ENCODE peak calls at places on chromosomes 3 and 15, in six cellular contexts. Y is adrenal gland, T is fibroblast of lung, N is ovary, I is left lung, Q is cardiac muscle cell. B is an unnamed sample.

GRCh38 chr15:36658905-36659304 is 79.5 kb downstream of the CDIN1 start:
- DNase-seq in Y (no peak), T (no peak), N (no peak), I (no peak), Q (no peak), B (no peak)

GRCh38 chr3:152399374-152399773 is 130.6 kb downstream of the MBNL1 start:
- DNase-seq in Y (no peak), T (peak; percentile 61), N (no peak), I (no peak), Q (peak; percentile 60), B (no peak)

GRCh38 chr3:16178628-16178988 is 4.1 kb downstream of the GALNT15 start:
- DNase-seq in Y (no peak), T (no peak), N (no peak), I (no peak), Q (no peak), B (no peak)

GRCh38 chr3:137259709-137260108 is 301.9 kb downstream of the IL20RB start:
- DNase-seq in Y (no peak), T (no peak), N (peak; percentile 23), I (no peak), Q (no peak), B (no peak)

GRCh38 chr15:68290715-68291114 is 13.2 kb downstream of the FEM1B start:
- DNase-seq in Y (no peak), T (no peak), N (no peak), I (no peak), Q (no peak), B (no peak)

GRCh38 chr3:183275418-183275817 is 22.4 kb downstream of the B3GNT5 start:
- DNase-seq in Y (no peak), T (peak; percentile 96), N (no peak), I (no peak), Q (peak; percentile 85), B (no peak)

GRCh38 chr3:160758929-160759577 is 3.0 kb downstream of the PPM1L start:
- DNase-seq in Y (no peak), T (no peak), N (no peak), I (no peak), Q (no peak), B (no peak)

GRCh38 chr15:71662306-71662705 is 148.0 kb upstream of the NR2E3 start:
- DNase-seq in Y (no peak), T (no peak), N (no peak), I (no peak), Q (no peak), B (no peak)

GRCh38 chr3:112814256-112814655 is 32.4 kb downstream of the CD200R1L start:
- DNase-seq in Y (no peak), T (peak; percentile 90), N (no peak), I (no peak), Q (peak; percentile 91), B (no peak)

GRCh38 chr15:77840962-77841361 is 208.2 kb upstream of the LINGO1 start:
- DNase-seq in Y (no peak), T (peak; percentile 56), N (no peak), I (no peak), Q (peak; percentile 77), B (peak; percentile 34)

GRCh38 chr3:43960448-43960840 is 269.7 kb downstream of the ABHD5 start:
- DNase-seq in Y (no peak), T (peak; percentile 23), N (no peak), I (no peak), Q (peak; percentile 38), B (no peak)

GRCh38 chr3:33722626-33723370 is 4.7 kb upstream of the CLASP2 start:
- DNase-seq in Y (no peak), T (peak; percentile 42), N (no peak), I (no peak), Q (peak; percentile 57), B (no peak)

GRCh38 chr3:71064288-71064975 is 519.1 kb downstream of the FOXP1 start:
- DNase-seq in Y (peak; percentile 37), T (peak; percentile 87), N (peak; percentile 60), I (peak; percentile 88), Q (peak; percentile 76), B (peak; percentile 62)

GRCh38 chr3:24929521-24929920 is 434.9 kb upstream of the THRB start:
- DNase-seq in Y (no peak), T (no peak), N (no peak), I (no peak), Q (no peak), B (no peak)

GRCh38 chr3:160941885-160942494 is 163.2 kb downstream of the B3GALNT1 start:
- DNase-seq in Y (peak; percentile 81), T (peak; percentile 77), N (peak; percentile 25), I (no peak), Q (peak; percentile 82), B (no peak)

GRCh38 chr15:66836476-66837030 is 134.5 kb downstream of the SMAD6 start:
- DNase-seq in Y (no peak), T (no peak), N (no peak), I (no peak), Q (no peak), B (peak; percentile 8)

GRCh38 chr15:67832965-67833503 is 6.8 kb downstream of the RNU6-1 start:
- DNase-seq in Y (no peak), T (no peak), N (no peak), I (no peak), Q (no peak), B (no peak)

GRCh38 chr3:125055165-125055912 is 458 bp downstream of the HEG1 start:
- DNase-seq in Y (peak; percentile 64), T (no peak), N (peak; percentile 55), I (no peak), Q (peak; percentile 29), B (no peak)

GRCh38 chr3:125052671-125053303 is 3.0 kb downstream of the HEG1 start:
- DNase-seq in Y (no peak), T (peak; percentile 77), N (no peak), I (no peak), Q (peak; percentile 81), B (no peak)

GRCh38 chr3:125054436-125055164 is 1.2 kb downstream of the HEG1 start:
- DNase-seq in Y (no peak), T (peak; percentile 80), N (no peak), I (no peak), Q (peak; percentile 68), B (no peak)

GRCh38 chr3:125051715-125052581 is 3.8 kb downstream of the HEG1 start:
- DNase-seq in Y (no peak), T (peak; percentile 71), N (peak; percentile 41), I (no peak), Q (peak; percentile 79), B (no peak)

GRCh38 chr3:125053304-125053699 is 2.5 kb downstream of the HEG1 start:
- DNase-seq in Y (no peak), T (no peak), N (no peak), I (no peak), Q (no peak), B (no peak)
- H3K27ac ChIP-seq in Y (peak overlapping the region; percentile 98), T (peak overlapping the region; percentile 87), N (no peak overlapping the region), I (peak overlapping the region; percentile 87), Q (peak overlapping the region; percentile 83), B (peak overlapping the region; percentile 88)

DNA sequence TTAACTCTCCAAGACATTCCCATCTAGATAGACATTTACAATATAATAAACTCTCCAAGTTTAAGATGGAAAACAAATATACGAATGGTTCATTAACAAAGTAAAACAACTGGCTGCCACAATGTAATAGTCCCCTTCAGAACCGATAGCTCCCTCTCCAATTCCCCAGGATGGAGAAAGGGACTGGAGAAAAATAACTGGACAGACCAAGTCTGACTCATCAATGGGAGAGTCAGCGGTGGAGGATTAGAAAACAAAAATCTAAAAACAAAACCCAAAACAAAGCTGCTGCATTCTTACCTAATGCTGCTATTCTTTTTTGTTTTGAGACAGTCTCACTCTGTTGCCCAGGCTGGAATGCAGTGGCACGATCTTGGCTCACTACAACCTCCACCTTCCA is 468.1 kb downstream of the SHQ1 start:
- DNase-seq in Y (no peak), T (peak; percentile 41), N (no peak), I (no peak), Q (peak; percentile 50), B (no peak)
- H3K27me3 ChIP-seq in Y (no peaks in the 10 kb centered on the region), T (no peaks in the 10 kb centered on the region), N (no peaks in the 10 kb centered on the region), I (no peaks in the 10 kb centered on the region), Q (no peaks in the 10 kb centered on the region), B (no peaks in the 10 kb centered on the region)

GRCh38 chr3:184381261-184382224 is 1.7 kb downstream of the CHRD start:
- DNase-seq in Y (no peak), T (no peak), N (no peak), I (peak; percentile 80), Q (no peak), B (no peak)
- H3K4me3 ChIP-seq in Y (no peak overlapping the region), T (no peak overlapping the region), N (peak overlapping the region; percentile 67), I (peak overlapping the region; percentile 31), Q (no peak overlapping the region), B (peak overlapping the region; percentile 53)

GRCh38 chr3:54515439-54516213 is 393.3 kb downstream of the CACNA2D3 start:
- DNase-seq in Y (no peak), T (no peak), N (no peak), I (no peak), Q (no peak), B (no peak)

GRCh38 chr3:54517424-54517823 is 395.1 kb downstream of the CACNA2D3 start:
- DNase-seq in Y (no peak), T (no peak), N (no peak), I (no peak), Q (no peak), B (no peak)

GRCh38 chr3:54518011-54518675 is 395.8 kb downstream of the CACNA2D3 start:
- DNase-seq in Y (no peak), T (no peak), N (no peak), I (no peak), Q (no peak), B (no peak)

GRCh38 chr3:54519493-54519892 is 397.1 kb downstream of the CACNA2D3 start:
- DNase-seq in Y (no peak), T (no peak), N (no peak), I (no peak), Q (no peak), B (no peak)

GRCh38 chr3:54520060-54520459 is 397.7 kb downstream of the CACNA2D3 start:
- DNase-seq in Y (no peak), T (no peak), N (no peak), I (no peak), Q (no peak), B (no peak)
- H3K27ac ChIP-seq in Y (no peak overlapping the region), T (no peak overlapping the region), N (no peak overlapping the region), I (no peak overlapping the region), Q (no peak overlapping the region), B (no peak overlapping the region)